ENCODE peak calls at places on chromosomes 7 and 10, in ten cellular contexts. G is HCT116, D is HepG2, R is vagina, C is transverse colon, Q is prostate gland, Z is breast epithelium, F is endothelial cell of umbilical vein, S is stomach, A is spleen. L is an unnamed sample.

GRCh38 chr7:133310232-133310852 is 57.5 kb downstream of the EXOC4 start:
- DNase-seq in C (no peak), D (peak; percentile 7), A (no peak), F (peak; percentile 90), Q (no peak), S (peak; percentile 43), G (no peak), R (no peak), Z (no peak), L (no peak)

GRCh38 chr10:72840319-72840718 is 53.2 kb upstream of the OIT3 start:
- DNase-seq in S (no peak), F (no peak), Z (no peak), R (no peak), A (no peak), G (no peak), C (no peak), D (no peak), Q (no peak), L (no peak)

GRCh38 chr7:47581821-47582747 is at the start of gene TNS3:
- DNase-seq in C (peak; percentile 69), Z (no peak), G (no peak), S (peak; percentile 68), A (peak; percentile 86), R (no peak), D (no peak), Q (no peak), F (no peak), L (no peak)

GRCh38 chr7:36155811-36156361 is 2.8 kb downstream of the EEPD1 start:
- DNase-seq in C (peak; percentile 47), S (peak; percentile 67), Q (peak; percentile 43), Z (peak; percentile 57), A (no peak), G (no peak), R (no peak), F (no peak), D (no peak), L (no peak)

GRCh38 chr10:46317889-46318288 is 31.1 kb downstream of the ANTXRL start:
- DNase-seq in D (no peak), A (no peak), R (no peak), S (no peak), C (no peak), Q (no peak), F (no peak), G (no peak), Z (no peak), L (no peak)

GRCh38 chr10:102231357-102232318 is 5.5 kb downstream of the ELOVL3 start:
- DNase-seq in R (no peak), S (peak; percentile 73), G (peak; percentile 40), Q (no peak), Z (no peak), D (peak; percentile 38), F (peak; percentile 19), A (peak; percentile 90), C (peak; percentile 72), L (no peak)

GRCh38 chr7:112985377-112985987 is 101.1 kb downstream of the GPR85 start:
- DNase-seq in Q (no peak), R (no peak), S (no peak), Z (no peak), D (no peak), F (no peak), A (no peak), C (no peak), G (no peak), L (no peak)

GRCh38 chr10:124717911-124718734 is 26.1 kb downstream of the FAM53B start:
- DNase-seq in F (peak; percentile 46), A (peak; percentile 85), Z (no peak), G (no peak), D (no peak), R (no peak), C (no peak), S (no peak), Q (no peak), L (peak; percentile 57)

GRCh38 chr7:133077394-133077793 is 4.5 kb downstream of the CHCHD3 start:
- DNase-seq in Z (no peak), G (no peak), R (no peak), A (no peak), S (no peak), F (no peak), C (no peak), D (no peak), Q (no peak), L (no peak)

GRCh38 chr10:53315709-53316108 is 543.1 kb upstream of the MBL2 start:
- DNase-seq in D (no peak), Q (no peak), Z (no peak), G (no peak), C (no peak), R (no peak), A (no peak), F (peak; percentile 57), S (no peak), L (no peak)

GRCh38 chr10:71221586-71222202 is 9.3 kb downstream of the UNC5B start:
- DNase-seq in G (no peak), F (no peak), Z (no peak), A (no peak), C (no peak), S (no peak), Q (no peak), R (no peak), D (no peak), L (peak; percentile 7)

GRCh38 chr10:132541601-132542011 is 4.0 kb downstream of the INPP5A start:
- DNase-seq in D (no peak), S (no peak), Z (peak; percentile 62), F (no peak), C (no peak), A (peak; percentile 67), G (no peak), Q (no peak), R (no peak), L (no peak)

GRCh38 chr10:3538850-3539531 is 246.0 kb downstream of the KLF6 start:
- DNase-seq in S (peak; percentile 34), A (no peak), D (no peak), R (no peak), F (peak; percentile 97), C (no peak), G (no peak), Z (peak; percentile 31), Q (peak; percentile 30), L (no peak)

GRCh38 chr10:89904755-89905154 is 203.4 kb downstream of the KIF20B start:
- DNase-seq in C (no peak), Z (no peak), S (no peak), D (no peak), R (no peak), F (no peak), A (no peak), Q (no peak), G (no peak), L (no peak)

GRCh38 chr7:116571037-116571436 is 46.2 kb downstream of the CAV1 start:
- DNase-seq in Z (no peak), R (no peak), D (no peak), C (no peak), Q (no peak), G (no peak), A (no peak), F (peak; percentile 92), S (no peak), L (no peak)

GRCh38 chr10:102701796-102702195 is 12.4 kb downstream of the ARL3 start:
- DNase-seq in R (no peak), Z (no peak), F (no peak), S (no peak), Q (no peak), A (no peak), G (no peak), C (no peak), D (no peak), L (no peak)

GRCh38 chr10:66834802-66835201 is 91.0 kb upstream of the LRRTM3 start:
- DNase-seq in Q (no peak), G (no peak), A (no peak), R (no peak), D (no peak), C (no peak), S (no peak), Z (no peak), F (no peak), L (no peak)

GRCh38 chr10:126243976-126244375 is 144.3 kb downstream of the ADAM12 start:
- DNase-seq in Z (no peak), F (no peak), R (no peak), G (no peak), S (no peak), D (no peak), A (no peak), Q (no peak), C (no peak), L (no peak)

GRCh38 chr7:77538186-77538907 is 1.3 kb downstream of the PTPN12 start:
- DNase-seq in Q (peak; percentile 83), R (no peak), Z (peak; percentile 83), S (peak; percentile 82), A (peak; percentile 83), D (peak; percentile 88), F (peak; percentile 95), G (peak; percentile 90), C (peak; percentile 89), L (peak; percentile 94)
- TF ChIP-seq POLR2A in Q (no peak), R (no peak), Z (no peak), S (no peak), A (no peak), D (peak; percentile 56), F (peak; percentile 87), G (no peak), C (no peak), L (no peak)

GRCh38 chr7:145378197-145378596 is 542.3 kb upstream of the TPK1 start:
- DNase-seq in R (no peak), F (no peak), A (no peak), Z (no peak), C (no peak), G (no peak), S (no peak), D (no peak), Q (no peak), L (no peak)
- TF ChIP-seq CTCF in R (no peak), F (no peak), A (no peak), Z (no peak), C (no peak), G (no peak), S (no peak), D (no peak), Q (no peak), L (no peak)

DNA sequence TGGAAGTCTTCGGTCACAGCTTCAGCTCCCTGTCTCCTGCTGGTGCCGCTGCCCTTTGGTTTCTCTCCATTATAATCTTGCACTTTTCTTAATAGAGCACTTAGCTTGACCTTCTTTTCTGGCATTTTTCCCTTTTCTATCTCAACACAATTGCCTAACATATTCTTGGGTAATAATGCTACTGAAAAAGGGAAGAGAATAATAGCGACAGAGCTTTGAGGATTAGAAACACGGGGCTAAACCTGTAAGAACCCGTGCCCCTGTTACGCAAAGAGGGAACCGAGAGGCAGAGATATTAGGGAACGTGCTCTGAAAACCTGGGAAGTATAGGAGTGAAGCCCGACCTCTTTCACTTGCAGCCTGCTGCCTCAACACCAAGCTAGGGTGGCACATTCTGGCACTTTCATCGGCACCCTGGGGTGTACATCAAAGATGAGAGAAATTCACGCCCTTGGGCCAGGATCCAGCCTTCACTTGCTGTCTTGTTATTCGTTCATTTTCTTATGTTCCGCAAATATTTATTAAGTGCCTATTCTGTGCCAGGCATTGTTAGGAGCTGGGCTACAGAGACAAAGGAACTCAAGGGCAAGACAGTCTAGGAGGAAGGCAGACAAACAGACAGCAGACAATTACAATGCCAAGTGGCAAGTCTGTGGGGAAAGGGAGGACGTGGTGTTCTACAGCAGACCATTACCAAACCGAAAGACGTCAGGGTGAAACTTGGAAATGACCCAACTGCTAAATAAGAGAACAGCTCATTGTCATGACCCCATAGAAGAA is 33.0 kb upstream of the GALNTL5 start:
- DNase-seq in Z (peak; percentile 52), G (no peak), D (no peak), R (no peak), C (no peak), S (peak; percentile 45), A (peak; percentile 72), Q (peak; percentile 84), F (no peak), L (no peak)
- TF ChIP-seq POLR2AphosphoS5 in Z (peak; percentile 20), G (no peak), D (no peak), R (no peak), C (no peak), S (no peak), A (peak; percentile 19), Q (peak; percentile 85), F (no peak), L (peak; percentile 36)

GRCh38 chr7:151341357-151342101 is at the start of gene NUB1:
- DNase-seq in F (peak; percentile 90), G (peak; percentile 61), S (peak; percentile 96), R (no peak), D (peak; percentile 74), A (peak; percentile 99), C (peak; percentile 95), Z (peak; percentile 88), Q (peak; percentile 92), L (peak; percentile 94)
- TF ChIP-seq POLR2A in F (no peak), G (peak; percentile 38), S (no peak), R (peak; percentile 41), D (peak; percentile 91), A (peak; percentile 43), C (peak; percentile 85), Z (peak; percentile 35), Q (peak; percentile 86), L (peak; percentile 41)